ENCODE peak calls at places on chromosome 13, in eight cellular contexts. B is NCI-H1436; R is dermis blood vessel endothelial cell; P is NCI-H2171 treated with DMSO at 0.1 percent for 48 hours; V is CD14-positive monocyte; E is globus pallidus; A is stimulated activated CD8-positive, alpha-beta memory T cell treated with anti-CD3 and anti-CD28 coated beads, Interleukin-7, amount 100 ng/mL, for 4 hours; D is dorsolateral prefrontal cortex. F is an unnamed sample.

GRCh38 chr13:22114630-22115311 is 443.9 kb downstream of the FGF9 start:
- DNase-seq in B (no peak), R (no peak), P (no peak), V (peak), E (peak), A (peak), D (no peak), F (no peak)

GRCh38 chr13:111904166-111904565 is 162.8 kb upstream of the SOX1 start:
- DNase-seq in B (no peak), R (no peak), P (no peak), V (no peak), E (no peak), A (no peak), D (no peak), F (peak)

GRCh38 chr13:44103721-44104490 is 224.2 kb downstream of the LACC1 start:
- DNase-seq in B (no peak), R (no peak), P (peak), V (no peak), E (peak), A (no peak), D (peak), F (no peak)

GRCh38 chr13:43698743-43699142 is 88.0 kb downstream of the ENOX1 start:
- DNase-seq in B (no peak), R (no peak), P (no peak), V (no peak), E (peak), A (no peak), D (no peak), F (no peak)

GRCh38 chr13:109401307-109401706 is 385.1 kb downstream of the IRS2 start:
- DNase-seq in B (no peak), R (no peak), P (no peak), V (no peak), E (no peak), A (no peak), D (no peak), F (no peak)

GRCh38 chr13:78630509-78630908 is 27.2 kb upstream of the POU4F1 start:
- DNase-seq in B (no peak), R (no peak), P (no peak), V (no peak), E (no peak), A (no peak), D (no peak), F (no peak)

GRCh38 chr13:113172419-113172926 is 14.0 kb downstream of the PROZ start:
- DNase-seq in B (no peak), R (no peak), P (no peak), V (no peak), E (no peak), A (no peak), D (no peak), F (no peak)

GRCh38 chr13:62482351-62482750 is 1066.7 kb upstream of the PCDH20 start:
- DNase-seq in B (no peak), R (no peak), P (no peak), V (no peak), E (no peak), A (no peak), D (no peak), F (no peak)

GRCh38 chr13:29545988-29546387 is 49.5 kb downstream of the SLC7A1 start:
- DNase-seq in B (no peak), R (peak), P (no peak), V (no peak), E (no peak), A (no peak), D (no peak), F (no peak)

GRCh38 chr13:97434417-97435296 is 688 bp downstream of the RAP2A start:
- DNase-seq in B (no peak), R (peak), P (peak), V (peak), E (peak), A (peak), D (peak), F (peak)

GRCh38 chr13:95540848-95541247 is 11.7 kb upstream of the CLDN10 start:
- DNase-seq in B (no peak), R (peak), P (no peak), V (no peak), E (peak), A (no peak), D (no peak), F (no peak)

GRCh38 chr13:19845758-19846157 is 17.7 kb downstream of the ZMYM5 start:
- DNase-seq in B (no peak), R (peak), P (no peak), V (no peak), E (peak), A (no peak), D (no peak), F (no peak)

GRCh38 chr13:38897521-38897920 is 93.1 kb downstream of the STOML3 start:
- DNase-seq in B (no peak), R (no peak), P (no peak), V (no peak), E (no peak), A (no peak), D (no peak), F (no peak)

GRCh38 chr13:105519766-105520165 is 1015.7 kb downstream of the EFNB2 start:
- DNase-seq in B (no peak), R (no peak), P (no peak), V (no peak), E (no peak), A (no peak), D (no peak), F (no peak)

GRCh38 chr13:86757236-86757978 is 913.8 kb upstream of the SLITRK5 start:
- DNase-seq in B (no peak), R (no peak), P (no peak), V (no peak), E (no peak), A (peak), D (no peak), F (no peak)

GRCh38 chr13:98890186-98890585 is 87.7 kb downstream of the DOCK9 start:
- DNase-seq in B (no peak), R (peak), P (peak), V (no peak), E (peak), A (peak), D (no peak), F (no peak)

GRCh38 chr13:94346261-94347019 is 133.0 kb downstream of the DCT start:
- DNase-seq in B (no peak), R (no peak), P (no peak), V (no peak), E (no peak), A (no peak), D (no peak), F (no peak)

GRCh38 chr13:62706035-62706434 is 1290.4 kb upstream of the PCDH20 start:
- DNase-seq in B (no peak), R (no peak), P (no peak), V (no peak), E (no peak), A (no peak), D (no peak), F (no peak)

GRCh38 chr13:32638739-32639138 is 52.5 kb downstream of the PDS5B start:
- DNase-seq in B (no peak), R (no peak), P (no peak), V (no peak), E (no peak), A (no peak), D (no peak), F (no peak)

GRCh38 chr13:29845440-29846056 is 4.9 kb downstream of the UBL3 start:
- DNase-seq in B (no peak), R (peak), P (peak), V (no peak), E (peak), A (no peak), D (no peak), F (no peak)

GRCh38 chr13:29551214-29551613 is 44.3 kb downstream of the SLC7A1 start:
- DNase-seq in B (no peak), R (peak), P (no peak), V (no peak), E (no peak), A (no peak), D (no peak), F (no peak)

GRCh38 chr13:75418997-75419396 is 63.0 kb downstream of the TBC1D4 start:
- DNase-seq in B (no peak), R (no peak), P (no peak), V (no peak), E (no peak), A (no peak), D (no peak), F (no peak)